ENCODE peak calls at places on chromosomes 4 and X, in ten cellular contexts. One of them, this sample, is unnamed.

GRCh38 chrX:9923357-9923756 is 43.8 kb upstream of the CLDN34 start:
- DNase-seq in ovary: no peak
- DNase-seq in upper lobe of left lung: no peak
- DNase-seq in body of pancreas: no peak
- DNase-seq in A549: no peak
- DNase-seq in H1: no peak
- DNase-seq in uterus: no peak
- DNase-seq in tibial nerve: no peak
- DNase-seq in breast epithelium: no peak
- DNase-seq in esophagus squamous epithelium: no peak
- DNase-seq in this sample: no peak

GRCh38 chrX:100928660-100929613 is at the start of gene XKRX:
- DNase-seq in ovary: peak
- DNase-seq in upper lobe of left lung: peak
- DNase-seq in body of pancreas: peak
- DNase-seq in A549: peak
- DNase-seq in H1: no peak
- DNase-seq in uterus: peak
- DNase-seq in tibial nerve: peak
- DNase-seq in breast epithelium: peak
- DNase-seq in esophagus squamous epithelium: no peak
- DNase-seq in this sample: no peak

GRCh38 chr4:127000090-127000489 is 632.7 kb upstream of the INTU start:
- DNase-seq in ovary: no peak
- DNase-seq in upper lobe of left lung: no peak
- DNase-seq in body of pancreas: no peak
- DNase-seq in A549: no peak
- DNase-seq in H1: no peak
- DNase-seq in uterus: no peak
- DNase-seq in tibial nerve: no peak
- DNase-seq in breast epithelium: no peak
- DNase-seq in esophagus squamous epithelium: no peak
- DNase-seq in this sample: no peak

GRCh38 chr4:118811008-118811764 is 24.7 kb downstream of the SEC24D start:
- DNase-seq in ovary: no peak
- DNase-seq in upper lobe of left lung: no peak
- DNase-seq in body of pancreas: no peak
- DNase-seq in A549: no peak
- DNase-seq in H1: no peak
- DNase-seq in uterus: peak
- DNase-seq in tibial nerve: no peak
- DNase-seq in breast epithelium: no peak
- DNase-seq in esophagus squamous epithelium: no peak
- DNase-seq in this sample: no peak

GRCh38 chrX:34426334-34426733 is 230.8 kb downstream of the TMEM47 start:
- DNase-seq in ovary: no peak
- DNase-seq in upper lobe of left lung: no peak
- DNase-seq in body of pancreas: no peak
- DNase-seq in A549: no peak
- DNase-seq in H1: no peak
- DNase-seq in uterus: no peak
- DNase-seq in tibial nerve: no peak
- DNase-seq in breast epithelium: no peak
- DNase-seq in esophagus squamous epithelium: no peak
- DNase-seq in this sample: no peak

GRCh38 chrX:5733483-5733882 is 495.2 kb downstream of the NLGN4X start:
- DNase-seq in ovary: no peak
- DNase-seq in upper lobe of left lung: no peak
- DNase-seq in body of pancreas: no peak
- DNase-seq in A549: no peak
- DNase-seq in H1: no peak
- DNase-seq in uterus: no peak
- DNase-seq in tibial nerve: no peak
- DNase-seq in breast epithelium: no peak
- DNase-seq in esophagus squamous epithelium: no peak
- DNase-seq in this sample: no peak

GRCh38 chrX:103607385-103608304 is at the start of gene TCEAL3:
- DNase-seq in ovary: peak
- DNase-seq in upper lobe of left lung: peak
- DNase-seq in body of pancreas: peak
- DNase-seq in A549: peak
- DNase-seq in H1: no peak
- DNase-seq in uterus: peak
- DNase-seq in tibial nerve: peak
- DNase-seq in breast epithelium: peak
- DNase-seq in esophagus squamous epithelium: peak
- DNase-seq in this sample: peak

GRCh38 chr4:57119054-57119651 is 9.0 kb upstream of the IGFBP7 start:
- DNase-seq in ovary: peak
- DNase-seq in upper lobe of left lung: no peak
- DNase-seq in body of pancreas: no peak
- DNase-seq in A549: no peak
- DNase-seq in H1: no peak
- DNase-seq in uterus: peak
- DNase-seq in tibial nerve: peak
- DNase-seq in breast epithelium: no peak
- DNase-seq in esophagus squamous epithelium: no peak
- DNase-seq in this sample: peak

GRCh38 chrX:110944793-110945466 is 149.3 kb upstream of the CHRDL1 start:
- DNase-seq in ovary: no peak
- DNase-seq in upper lobe of left lung: no peak
- DNase-seq in body of pancreas: peak
- DNase-seq in A549: no peak
- DNase-seq in H1: no peak
- DNase-seq in uterus: no peak
- DNase-seq in tibial nerve: no peak
- DNase-seq in breast epithelium: no peak
- DNase-seq in esophagus squamous epithelium: no peak
- DNase-seq in this sample: no peak

GRCh38 chr4:143203577-143203976 is 18.9 kb downstream of the USP38 start:
- DNase-seq in ovary: no peak
- DNase-seq in upper lobe of left lung: no peak
- DNase-seq in body of pancreas: no peak
- DNase-seq in A549: no peak
- DNase-seq in H1: no peak
- DNase-seq in uterus: no peak
- DNase-seq in tibial nerve: no peak
- DNase-seq in breast epithelium: no peak
- DNase-seq in esophagus squamous epithelium: no peak
- DNase-seq in this sample: no peak

GRCh38 chr4:125115941-125116340 is 198.8 kb upstream of the FAT4 start:
- DNase-seq in ovary: no peak
- DNase-seq in upper lobe of left lung: no peak
- DNase-seq in body of pancreas: no peak
- DNase-seq in A549: peak
- DNase-seq in H1: no peak
- DNase-seq in uterus: no peak
- DNase-seq in tibial nerve: no peak
- DNase-seq in breast epithelium: no peak
- DNase-seq in esophagus squamous epithelium: no peak
- DNase-seq in this sample: no peak

DNA sequence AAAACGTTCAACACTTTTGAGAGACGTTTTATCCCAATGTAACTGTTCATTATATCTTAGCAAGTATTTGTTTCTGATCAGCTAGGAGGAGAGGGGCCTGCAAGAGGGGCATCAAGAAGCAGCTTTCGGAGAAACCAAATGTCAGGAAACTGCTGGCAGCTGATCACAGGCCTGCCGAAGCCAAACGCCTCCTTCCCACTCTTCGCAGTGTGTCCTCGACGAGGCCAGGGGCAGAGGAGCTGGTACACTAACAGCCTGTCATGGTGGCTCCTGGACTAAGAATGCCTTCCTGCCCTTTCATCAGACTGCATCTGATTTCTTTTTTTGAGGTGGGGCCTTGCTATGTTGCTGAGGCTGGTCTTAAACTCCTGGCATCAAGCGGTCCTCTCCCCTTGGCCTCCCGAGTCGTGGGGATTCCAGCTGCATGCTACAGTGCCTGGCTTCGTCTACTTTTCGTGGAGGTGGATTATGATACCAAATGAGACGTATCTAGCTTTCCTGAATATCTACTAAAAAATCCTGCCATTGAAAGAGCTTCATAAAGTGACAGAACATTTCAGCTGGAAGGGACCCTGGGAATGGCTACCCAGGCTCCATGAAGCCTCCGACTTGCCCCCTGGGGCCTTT is 134.8 kb downstream of the AFAP1 start:
- DNase-seq in ovary: no peak
- DNase-seq in upper lobe of left lung: no peak
- DNase-seq in body of pancreas: no peak
- DNase-seq in A549: no peak
- DNase-seq in H1: no peak
- DNase-seq in uterus: no peak
- DNase-seq in tibial nerve: no peak
- DNase-seq in breast epithelium: no peak
- DNase-seq in esophagus squamous epithelium: no peak
- DNase-seq in this sample: no peak
- H3K27ac ChIP-seq in ovary: peak
- H3K27ac ChIP-seq in upper lobe of left lung: peak
- H3K27ac ChIP-seq in body of pancreas: peak
- H3K27ac ChIP-seq in A549: peak
- H3K27ac ChIP-seq in H1: no peak
- H3K27ac ChIP-seq in uterus: peak
- H3K27ac ChIP-seq in tibial nerve: peak
- H3K27ac ChIP-seq in breast epithelium: peak
- H3K27ac ChIP-seq in esophagus squamous epithelium: peak
- H3K27ac ChIP-seq in this sample: peak

GRCh38 chrX:12972867-12973560 is 1.9 kb upstream of the TMSB4X start:
- DNase-seq in ovary: no peak
- DNase-seq in upper lobe of left lung: no peak
- DNase-seq in body of pancreas: no peak
- DNase-seq in A549: no peak
- DNase-seq in H1: no peak
- DNase-seq in uterus: no peak
- DNase-seq in tibial nerve: no peak
- DNase-seq in breast epithelium: no peak
- DNase-seq in esophagus squamous epithelium: no peak
- DNase-seq in this sample: no peak
- TF ChIP-seq POLR2A in ovary: no peak
- TF ChIP-seq POLR2A in upper lobe of left lung: no peak
- TF ChIP-seq POLR2A in body of pancreas: no peak
- TF ChIP-seq POLR2A in A549: no peak
- TF ChIP-seq POLR2A in H1: no peak
- TF ChIP-seq POLR2A in uterus: no peak
- TF ChIP-seq POLR2A in tibial nerve: no peak
- TF ChIP-seq POLR2A in breast epithelium: no peak
- TF ChIP-seq POLR2A in esophagus squamous epithelium: no peak
- TF ChIP-seq POLR2A in this sample: no peak

GRCh38 chr4:7781993-7782392 is 157.7 kb downstream of the AFAP1 start:
- DNase-seq in ovary: no peak
- DNase-seq in upper lobe of left lung: no peak
- DNase-seq in body of pancreas: no peak
- DNase-seq in A549: no peak
- DNase-seq in H1: no peak
- DNase-seq in uterus: no peak
- DNase-seq in tibial nerve: no peak
- DNase-seq in breast epithelium: peak
- DNase-seq in esophagus squamous epithelium: no peak
- DNase-seq in this sample: no peak

GRCh38 chr4:7782783-7783182 is 156.9 kb downstream of the AFAP1 start:
- DNase-seq in ovary: no peak
- DNase-seq in upper lobe of left lung: no peak
- DNase-seq in body of pancreas: no peak
- DNase-seq in A549: no peak
- DNase-seq in H1: no peak
- DNase-seq in uterus: no peak
- DNase-seq in tibial nerve: no peak
- DNase-seq in breast epithelium: no peak
- DNase-seq in esophagus squamous epithelium: no peak
- DNase-seq in this sample: no peak

GRCh38 chr4:7781361-7781760 is 158.3 kb downstream of the AFAP1 start:
- DNase-seq in ovary: no peak
- DNase-seq in upper lobe of left lung: peak
- DNase-seq in body of pancreas: no peak
- DNase-seq in A549: no peak
- DNase-seq in H1: no peak
- DNase-seq in uterus: no peak
- DNase-seq in tibial nerve: no peak
- DNase-seq in breast epithelium: peak
- DNase-seq in esophagus squamous epithelium: no peak
- DNase-seq in this sample: peak

GRCh38 chr4:7779194-7779768 is 160.4 kb downstream of the AFAP1 start:
- DNase-seq in ovary: no peak
- DNase-seq in upper lobe of left lung: peak
- DNase-seq in body of pancreas: no peak
- DNase-seq in A549: no peak
- DNase-seq in H1: no peak
- DNase-seq in uterus: peak
- DNase-seq in tibial nerve: no peak
- DNase-seq in breast epithelium: peak
- DNase-seq in esophagus squamous epithelium: no peak
- DNase-seq in this sample: peak

DNA sequence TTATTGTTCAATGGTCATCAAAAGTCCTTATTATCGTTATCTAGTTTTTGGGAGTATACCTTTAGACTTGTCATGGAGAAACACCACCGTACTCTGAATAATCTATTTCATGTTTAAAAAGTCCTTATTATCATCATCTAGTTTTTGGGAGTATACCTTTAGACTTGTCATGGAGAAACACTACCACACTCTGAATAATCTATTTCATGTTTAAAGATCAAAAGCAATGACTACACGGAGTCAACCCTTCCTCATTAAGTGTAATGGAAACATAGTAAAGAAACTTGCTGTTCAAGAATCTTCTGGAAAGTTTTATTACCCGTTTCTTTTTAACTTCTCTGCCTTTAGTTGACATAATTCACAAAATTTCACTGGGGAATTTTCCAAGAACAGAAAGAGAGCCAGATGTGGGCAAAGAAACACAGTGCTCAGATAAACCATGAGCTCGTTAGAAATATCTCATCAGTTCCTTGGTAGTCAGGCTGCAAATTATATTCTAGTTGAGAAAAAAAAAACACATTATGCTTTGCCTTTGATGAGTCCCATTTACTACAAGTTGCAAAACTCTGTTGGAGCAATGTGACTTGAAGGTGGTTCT is 158.8 kb downstream of the AFAP1 start:
- DNase-seq in ovary: no peak
- DNase-seq in upper lobe of left lung: no peak
- DNase-seq in body of pancreas: no peak
- DNase-seq in A549: no peak
- DNase-seq in H1: no peak
- DNase-seq in uterus: no peak
- DNase-seq in tibial nerve: no peak
- DNase-seq in breast epithelium: no peak
- DNase-seq in esophagus squamous epithelium: no peak
- DNase-seq in this sample: no peak
- H3K27ac ChIP-seq in ovary: no peak
- H3K27ac ChIP-seq in upper lobe of left lung: peak
- H3K27ac ChIP-seq in body of pancreas: no peak
- H3K27ac ChIP-seq in A549: no peak
- H3K27ac ChIP-seq in H1: no peak
- H3K27ac ChIP-seq in uterus: peak
- H3K27ac ChIP-seq in tibial nerve: no peak
- H3K27ac ChIP-seq in breast epithelium: no peak
- H3K27ac ChIP-seq in esophagus squamous epithelium: peak
- H3K27ac ChIP-seq in this sample: peak

DNA sequence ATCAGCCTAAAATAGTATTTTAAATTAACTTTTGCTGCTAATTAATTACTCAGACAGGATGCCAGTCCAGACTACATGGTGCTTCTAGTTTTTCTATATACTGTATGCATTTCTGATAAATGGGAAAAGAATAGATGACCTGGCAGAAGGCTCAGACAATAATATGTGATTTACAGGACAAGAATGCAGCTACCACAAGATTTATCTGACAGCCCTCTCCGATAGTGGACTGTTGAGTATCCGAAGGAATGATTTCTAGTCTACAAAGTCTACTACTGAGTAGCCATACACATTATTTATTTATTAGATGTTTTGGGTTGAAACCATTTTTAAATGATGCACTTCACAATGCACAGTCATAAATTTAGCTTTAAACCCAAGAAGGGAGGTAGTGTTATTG is 212.8 kb downstream of the MAB21L2 start:
- DNase-seq in ovary: no peak
- DNase-seq in upper lobe of left lung: no peak
- DNase-seq in body of pancreas: no peak
- DNase-seq in A549: no peak
- DNase-seq in H1: no peak
- DNase-seq in uterus: no peak
- DNase-seq in tibial nerve: no peak
- DNase-seq in breast epithelium: no peak
- DNase-seq in esophagus squamous epithelium: no peak
- DNase-seq in this sample: no peak
- TF ChIP-seq POLR2A in ovary: no peak
- TF ChIP-seq POLR2A in upper lobe of left lung: no peak
- TF ChIP-seq POLR2A in body of pancreas: no peak
- TF ChIP-seq POLR2A in A549: no peak
- TF ChIP-seq POLR2A in H1: no peak
- TF ChIP-seq POLR2A in uterus: no peak
- TF ChIP-seq POLR2A in tibial nerve: no peak
- TF ChIP-seq POLR2A in breast epithelium: no peak
- TF ChIP-seq POLR2A in esophagus squamous epithelium: no peak
- TF ChIP-seq POLR2A in this sample: no peak